ENCODE peak calls at places on chromosomes 12 and 14, in nine cellular contexts. W, Z, J, V, R, G, S, P and B are unnamed samples.

GRCh38 chr14:101713641-101714349 is 47.7 kb upstream of the PPP2R5C start:
- DNase-seq in W (no peak), Z (no peak), J (no peak), V (no peak), R (no peak), G (no peak), S (no peak), P (no peak), B (no peak)

GRCh38 chr14:75952489-75952888 is 29.3 kb downstream of the TGFB3 start:
- DNase-seq in W (no peak), Z (no peak), J (no peak), V (no peak), R (no peak), G (no peak), S (no peak), P (no peak), B (no peak)

GRCh38 chr12:123089631-123090353 is 61.1 kb downstream of the PITPNM2 start:
- DNase-seq in W (no peak), Z (no peak), J (no peak), V (peak), R (peak), G (peak), S (no peak), P (no peak), B (peak)

GRCh38 chr12:130146532-130146931 is 15.7 kb upstream of the FZD10 start:
- DNase-seq in W (no peak), Z (no peak), J (no peak), V (no peak), R (no peak), G (no peak), S (no peak), P (no peak), B (no peak)

GRCh38 chr12:116009805-116010204 is 267.7 kb downstream of the MED13L start:
- DNase-seq in W (no peak), Z (no peak), J (no peak), V (no peak), R (no peak), G (no peak), S (no peak), P (no peak), B (no peak)

GRCh38 chr14:102028733-102029132 is 58.1 kb downstream of the HSP90AA1 start:
- DNase-seq in W (no peak), Z (no peak), J (no peak), V (peak), R (no peak), G (peak), S (no peak), P (no peak), B (peak)

GRCh38 chr14:69712637-69713088 is 54.3 kb upstream of the SRSF5 start:
- DNase-seq in W (no peak), Z (no peak), J (no peak), V (no peak), R (no peak), G (no peak), S (no peak), P (peak), B (no peak)

GRCh38 chr14:101174522-101174838 is 271.0 kb upstream of the RTL1 start:
- DNase-seq in W (no peak), Z (no peak), J (no peak), V (no peak), R (no peak), G (no peak), S (no peak), P (no peak), B (no peak)

GRCh38 chr14:51616724-51617409 is 34.8 kb upstream of the FRMD6 start:
- DNase-seq in W (no peak), Z (no peak), J (no peak), V (peak), R (peak), G (peak), S (no peak), P (no peak), B (peak)

GRCh38 chr12:80648866-80649265 is 58.6 kb upstream of the MYF6 start:
- DNase-seq in W (no peak), Z (no peak), J (no peak), V (peak), R (peak), G (peak), S (no peak), P (no peak), B (peak)

GRCh38 chr12:93896427-93896826 is 219.3 kb downstream of the CRADD start:
- DNase-seq in W (no peak), Z (no peak), J (no peak), V (no peak), R (peak), G (no peak), S (no peak), P (no peak), B (no peak)

GRCh38 chr14:35712466-35712865 is 96.6 kb downstream of the RALGAPA1 start:
- DNase-seq in W (no peak), Z (no peak), J (no peak), V (no peak), R (no peak), G (no peak), S (no peak), P (no peak), B (no peak)

GRCh38 chr14:64806202-64806861 is 73.4 kb downstream of the SPTB start:
- DNase-seq in W (no peak), Z (no peak), J (no peak), V (no peak), R (peak), G (peak), S (no peak), P (no peak), B (peak)

GRCh38 chr12:4648099-4648498 is 752 bp downstream of the AKAP3 start:
- DNase-seq in W (no peak), Z (no peak), J (no peak), V (no peak), R (peak), G (no peak), S (no peak), P (no peak), B (no peak)

GRCh38 chr14:24081739-24082204 is 10.4 kb downstream of the CPNE6 start:
- DNase-seq in W (no peak), Z (no peak), J (no peak), V (no peak), R (no peak), G (no peak), S (no peak), P (no peak), B (no peak)

GRCh38 chr14:37824936-37825698 is 229.7 kb downstream of the TTC6 start:
- DNase-seq in W (no peak), Z (no peak), J (no peak), V (no peak), R (peak), G (peak), S (no peak), P (no peak), B (peak)

GRCh38 chr14:73909681-73910080 is 23.0 kb downstream of the ZNF410 start:
- DNase-seq in W (no peak), Z (no peak), J (no peak), V (no peak), R (peak), G (no peak), S (no peak), P (no peak), B (no peak)

GRCh38 chr12:113247123-113248045 is 26.1 kb downstream of the TPCN1 start:
- DNase-seq in W (no peak), Z (no peak), J (no peak), V (no peak), R (no peak), G (peak), S (no peak), P (no peak), B (no peak)

GRCh38 chr12:3534511-3534910 is 43.5 kb downstream of the PRMT8 start:
- DNase-seq in W (no peak), Z (no peak), J (no peak), V (no peak), R (no peak), G (no peak), S (no peak), P (no peak), B (no peak)

GRCh38 chr12:113519464-113520191 is 48.0 kb upstream of the LHX5 start:
- DNase-seq in W (no peak), Z (no peak), J (no peak), V (no peak), R (no peak), G (no peak), S (no peak), P (no peak), B (no peak)

GRCh38 chr14:89349196-89350008 is 67.6 kb downstream of the FOXN3 start:
- DNase-seq in W (no peak), Z (peak), J (peak), V (no peak), R (no peak), G (peak), S (no peak), P (no peak), B (no peak)

GRCh38 chr14:96631621-96632362 is 129.6 kb downstream of the PAPOLA start:
- DNase-seq in W (no peak), Z (no peak), J (no peak), V (no peak), R (no peak), G (no peak), S (no peak), P (no peak), B (no peak)

GRCh38 chr12:108638141-108638823 is 4.6 kb upstream of the SELPLG start:
- DNase-seq in W (no peak), Z (no peak), J (peak), V (no peak), R (peak), G (no peak), S (no peak), P (no peak), B (no peak)

GRCh38 chr12:114186241-114187002 is 219.5 kb downstream of the TBX5 start:
- DNase-seq in W (no peak), Z (no peak), J (peak), V (no peak), R (no peak), G (no peak), S (no peak), P (no peak), B (no peak)

GRCh38 chr12:81639196-81639595 is 120.0 kb downstream of the PPFIA2 start:
- DNase-seq in W (no peak), Z (no peak), J (no peak), V (no peak), R (peak), G (peak), S (no peak), P (no peak), B (no peak)

GRCh38 chr12:117447665-117448366 is 86.4 kb upstream of the NOS1 start:
- DNase-seq in W (no peak), Z (no peak), J (no peak), V (no peak), R (no peak), G (no peak), S (no peak), P (no peak), B (no peak)

GRCh38 chr12:121783771-121784170 is 9.7 kb downstream of the RHOF start:
- DNase-seq in W (no peak), Z (no peak), J (no peak), V (no peak), R (no peak), G (no peak), S (no peak), P (no peak), B (no peak)

GRCh38 chr12:46456356-46457334 is 84.1 kb upstream of the SLC38A2 start:
- DNase-seq in W (no peak), Z (no peak), J (no peak), V (no peak), R (peak), G (no peak), S (no peak), P (no peak), B (no peak)

GRCh38 chr12:50453872-50454271 is 50.9 kb upstream of the DIP2B start:
- DNase-seq in W (no peak), Z (no peak), J (no peak), V (no peak), R (peak), G (no peak), S (no peak), P (no peak), B (peak)

GRCh38 chr12:104793280-104793679 is 164.8 kb downstream of the SLC41A2 start:
- DNase-seq in W (no peak), Z (no peak), J (no peak), V (peak), R (peak), G (peak), S (no peak), P (no peak), B (peak)

GRCh38 chr14:56196274-56196673 is 78.1 kb downstream of the PELI2 start:
- DNase-seq in W (no peak), Z (no peak), J (no peak), V (peak), R (peak), G (peak), S (no peak), P (no peak), B (peak)

GRCh38 chr12:52256165-52256935 is 18.1 kb upstream of the KRT86 start:
- DNase-seq in W (no peak), Z (no peak), J (no peak), V (no peak), R (no peak), G (no peak), S (no peak), P (no peak), B (no peak)

GRCh38 chr12:123998960-123999359 is 25.9 kb downstream of the ZNF664 start:
- DNase-seq in W (no peak), Z (no peak), J (no peak), V (no peak), R (peak), G (no peak), S (no peak), P (no peak), B (no peak)

GRCh38 chr12:6141048-6141447 is 16.6 kb upstream of the VWF start:
- DNase-seq in W (peak), Z (peak), J (no peak), V (no peak), R (peak), G (peak), S (peak), P (peak), B (no peak)